ENCODE peak calls at places on chromosomes 7 and 10, in ten cellular contexts. One of them, this sample, is unnamed.

GRCh38 chr7:24851791-24852190 is 94.5 kb upstream of the GSDME start:
- DNase-seq in retina: no peak
- DNase-seq in T-cell: no peak
- DNase-seq in cardiac muscle cell: no peak
- DNase-seq in IMR-90: peak; percentile 79
- DNase-seq in nephron progenitor cell: no peak
- DNase-seq in NCI-H1436: no peak
- DNase-seq in effector memory CD8-positive, alpha-beta T cell: no peak
- DNase-seq in lower leg skin: no peak
- DNase-seq in GM12865: no peak
- DNase-seq in this sample: peak; percentile 31

GRCh38 chr10:87974769-87975168 is 111.3 kb downstream of the PTEN start:
- DNase-seq in cardiac muscle cell: no peak
- DNase-seq in lower leg skin: no peak
- DNase-seq in nephron progenitor cell: no peak
- DNase-seq in retina: no peak
- DNase-seq in GM12865: no peak
- DNase-seq in IMR-90: no peak
- DNase-seq in NCI-H1436: no peak
- DNase-seq in T-cell: no peak
- DNase-seq in effector memory CD8-positive, alpha-beta T cell: no peak
- DNase-seq in this sample: no peak

GRCh38 chr7:31776616-31777015 is 89.6 kb downstream of the PPP1R17 start:
- DNase-seq in IMR-90: peak; percentile 84
- DNase-seq in NCI-H1436: no peak
- DNase-seq in GM12865: no peak
- DNase-seq in effector memory CD8-positive, alpha-beta T cell: no peak
- DNase-seq in T-cell: no peak
- DNase-seq in nephron progenitor cell: no peak
- DNase-seq in retina: no peak
- DNase-seq in lower leg skin: no peak
- DNase-seq in cardiac muscle cell: no peak
- DNase-seq in this sample: no peak

GRCh38 chr7:69109131-69109740 is 489.0 kb upstream of the AUTS2 start:
- DNase-seq in retina: no peak
- DNase-seq in IMR-90: no peak
- DNase-seq in effector memory CD8-positive, alpha-beta T cell: no peak
- DNase-seq in cardiac muscle cell: no peak
- DNase-seq in nephron progenitor cell: no peak
- DNase-seq in NCI-H1436: no peak
- DNase-seq in lower leg skin: no peak
- DNase-seq in T-cell: no peak
- DNase-seq in GM12865: no peak
- DNase-seq in this sample: no peak

GRCh38 chr10:119409385-119409784 is 133.1 kb downstream of the RGS10 start:
- DNase-seq in cardiac muscle cell: no peak
- DNase-seq in NCI-H1436: no peak
- DNase-seq in nephron progenitor cell: no peak
- DNase-seq in IMR-90: no peak
- DNase-seq in lower leg skin: no peak
- DNase-seq in GM12865: no peak
- DNase-seq in retina: no peak
- DNase-seq in effector memory CD8-positive, alpha-beta T cell: no peak
- DNase-seq in T-cell: no peak
- DNase-seq in this sample: no peak

GRCh38 chr7:28408105-28408973 is 4.0 kb upstream of the CREB5 start:
- DNase-seq in retina: peak; percentile 70
- DNase-seq in GM12865: no peak
- DNase-seq in NCI-H1436: no peak
- DNase-seq in lower leg skin: peak; percentile 41
- DNase-seq in IMR-90: peak; percentile 81
- DNase-seq in T-cell: no peak
- DNase-seq in nephron progenitor cell: peak; percentile 32
- DNase-seq in cardiac muscle cell: peak; percentile 45
- DNase-seq in effector memory CD8-positive, alpha-beta T cell: no peak
- DNase-seq in this sample: no peak

GRCh38 chr7:127413962-127414361 is 21.5 kb upstream of the ZNF800 start:
- DNase-seq in GM12865: peak; percentile 41
- DNase-seq in cardiac muscle cell: no peak
- DNase-seq in nephron progenitor cell: no peak
- DNase-seq in lower leg skin: no peak
- DNase-seq in NCI-H1436: no peak
- DNase-seq in T-cell: no peak
- DNase-seq in retina: no peak
- DNase-seq in effector memory CD8-positive, alpha-beta T cell: no peak
- DNase-seq in IMR-90: no peak
- DNase-seq in this sample: no peak

GRCh38 chr7:13457790-13458189 is 531.7 kb downstream of the ETV1 start:
- DNase-seq in NCI-H1436: no peak
- DNase-seq in nephron progenitor cell: no peak
- DNase-seq in GM12865: no peak
- DNase-seq in T-cell: no peak
- DNase-seq in cardiac muscle cell: no peak
- DNase-seq in IMR-90: no peak
- DNase-seq in lower leg skin: no peak
- DNase-seq in retina: no peak
- DNase-seq in effector memory CD8-positive, alpha-beta T cell: no peak
- DNase-seq in this sample: peak; percentile 64

GRCh38 chr7:12436896-12437535 is 33.4 kb upstream of the VWDE start:
- DNase-seq in nephron progenitor cell: peak; percentile 13
- DNase-seq in NCI-H1436: peak; percentile 94
- DNase-seq in IMR-90: peak; percentile 68
- DNase-seq in lower leg skin: no peak
- DNase-seq in T-cell: no peak
- DNase-seq in retina: peak; percentile 33
- DNase-seq in effector memory CD8-positive, alpha-beta T cell: no peak
- DNase-seq in GM12865: peak; percentile 24
- DNase-seq in cardiac muscle cell: peak; percentile 47
- DNase-seq in this sample: peak; percentile 91

GRCh38 chr10:89888647-89889046 is 187.3 kb downstream of the KIF20B start:
- DNase-seq in IMR-90: no peak
- DNase-seq in T-cell: no peak
- DNase-seq in NCI-H1436: no peak
- DNase-seq in GM12865: peak; percentile 26
- DNase-seq in effector memory CD8-positive, alpha-beta T cell: no peak
- DNase-seq in lower leg skin: no peak
- DNase-seq in nephron progenitor cell: no peak
- DNase-seq in retina: no peak
- DNase-seq in cardiac muscle cell: no peak
- DNase-seq in this sample: no peak

GRCh38 chr7:131226116-131226562 is 101.5 kb upstream of the MKLN1 start:
- DNase-seq in NCI-H1436: no peak
- DNase-seq in cardiac muscle cell: no peak
- DNase-seq in nephron progenitor cell: no peak
- DNase-seq in IMR-90: peak; percentile 55
- DNase-seq in GM12865: no peak
- DNase-seq in T-cell: no peak
- DNase-seq in lower leg skin: no peak
- DNase-seq in retina: no peak
- DNase-seq in effector memory CD8-positive, alpha-beta T cell: no peak
- DNase-seq in this sample: no peak

GRCh38 chr10:4723860-4724259 is 102.1 kb upstream of the AKR1E2 start:
- DNase-seq in T-cell: no peak
- DNase-seq in NCI-H1436: no peak
- DNase-seq in GM12865: no peak
- DNase-seq in IMR-90: no peak
- DNase-seq in retina: no peak
- DNase-seq in effector memory CD8-positive, alpha-beta T cell: no peak
- DNase-seq in nephron progenitor cell: no peak
- DNase-seq in lower leg skin: no peak
- DNase-seq in cardiac muscle cell: no peak
- DNase-seq in this sample: no peak

GRCh38 chr7:70830060-70830395 is 301.9 kb upstream of the GALNT17 start:
- DNase-seq in GM12865: no peak
- DNase-seq in retina: no peak
- DNase-seq in NCI-H1436: no peak
- DNase-seq in nephron progenitor cell: peak; percentile 15
- DNase-seq in cardiac muscle cell: no peak
- DNase-seq in lower leg skin: no peak
- DNase-seq in T-cell: no peak
- DNase-seq in IMR-90: no peak
- DNase-seq in effector memory CD8-positive, alpha-beta T cell: no peak
- DNase-seq in this sample: no peak